ENCODE peak calls at places on chromosomes 13 and 19, in five cellular contexts. One of them, this sample, is unnamed.

GRCh38 chr13:90287521-90287920 is 1060.0 kb upstream of the MIR17HG start:
- DNase-seq in body of pancreas: no peak
- DNase-seq in heart left ventricle: no peak
- DNase-seq in Peyer's patch: no peak
- DNase-seq in BJ: no peak
- DNase-seq in this sample: no peak

GRCh38 chr19:12969292-12969988 is at the start of gene DAND5:
- DNase-seq in body of pancreas: peak
- DNase-seq in heart left ventricle: peak
- DNase-seq in Peyer's patch: no peak
- DNase-seq in BJ: no peak
- DNase-seq in this sample: no peak

GRCh38 chr19:3397266-3398022 is 31.1 kb downstream of the NFIC start:
- DNase-seq in body of pancreas: peak
- DNase-seq in heart left ventricle: no peak
- DNase-seq in Peyer's patch: no peak
- DNase-seq in BJ: no peak
- DNase-seq in this sample: no peak

GRCh38 chr13:20136781-20137703 is 23.8 kb downstream of the GJA3 start:
- DNase-seq in body of pancreas: peak
- DNase-seq in heart left ventricle: no peak
- DNase-seq in Peyer's patch: peak
- DNase-seq in BJ: no peak
- DNase-seq in this sample: peak

GRCh38 chr13:35891973-35892441 is 239.2 kb downstream of the DCLK1 start:
- DNase-seq in body of pancreas: no peak
- DNase-seq in heart left ventricle: no peak
- DNase-seq in Peyer's patch: no peak
- DNase-seq in BJ: no peak
- DNase-seq in this sample: peak

GRCh38 chr13:22173605-22174004 is 502.7 kb downstream of the FGF9 start:
- DNase-seq in body of pancreas: no peak
- DNase-seq in heart left ventricle: no peak
- DNase-seq in Peyer's patch: no peak
- DNase-seq in BJ: peak
- DNase-seq in this sample: peak

GRCh38 chr19:40640744-40641143 is 39.6 kb downstream of the LTBP4 start:
- DNase-seq in body of pancreas: no peak
- DNase-seq in heart left ventricle: no peak
- DNase-seq in Peyer's patch: no peak
- DNase-seq in BJ: no peak
- DNase-seq in this sample: peak

GRCh38 chr19:19594371-19594770 is 24.1 kb downstream of the PBX4 start:
- DNase-seq in body of pancreas: no peak
- DNase-seq in heart left ventricle: no peak
- DNase-seq in Peyer's patch: no peak
- DNase-seq in BJ: no peak
- DNase-seq in this sample: peak

DNA sequence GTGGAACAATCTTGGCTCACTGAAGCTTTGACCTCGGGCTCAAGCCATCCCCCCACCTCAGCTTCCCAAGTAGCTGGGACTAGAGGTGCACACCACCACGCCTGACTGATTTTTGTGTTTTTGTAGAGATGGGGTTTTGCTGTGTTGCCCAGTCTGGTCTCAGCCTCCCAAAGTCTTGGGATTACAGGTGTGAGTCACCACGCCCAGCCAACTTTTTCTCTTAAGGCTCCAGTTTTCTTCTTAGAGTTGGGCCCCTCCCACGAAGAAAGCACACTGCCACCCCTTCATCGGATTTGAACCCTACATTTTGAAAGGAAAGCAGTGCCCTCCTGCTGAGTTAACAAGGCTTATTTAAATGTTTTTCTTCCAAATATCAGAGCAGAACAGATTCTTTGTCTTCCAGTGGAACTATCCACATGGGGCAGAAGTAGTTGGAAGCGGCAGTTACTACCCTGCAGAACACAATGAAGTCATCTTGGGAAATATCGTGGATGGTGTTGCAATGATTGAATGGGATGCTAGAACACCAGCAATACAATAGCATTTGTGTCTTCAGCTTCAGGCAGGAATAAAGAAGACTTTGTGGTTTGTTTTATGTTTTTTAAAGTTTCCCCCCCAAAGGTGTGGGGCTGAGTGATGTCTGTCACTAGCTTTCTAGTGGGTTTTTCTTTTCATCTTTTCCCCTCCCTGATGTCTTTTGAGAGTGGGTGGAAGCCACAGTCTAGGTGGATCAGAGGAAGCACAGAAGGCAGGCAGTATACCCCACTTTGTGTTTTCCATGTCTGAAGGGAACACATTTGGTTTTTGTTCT is 8.9 kb downstream of the ACTN4 start:
- DNase-seq in body of pancreas: no peak
- DNase-seq in heart left ventricle: no peak
- DNase-seq in Peyer's patch: no peak
- DNase-seq in BJ: no peak
- DNase-seq in this sample: peak
- TF ChIP-seq CTCF in body of pancreas: no peak
- TF ChIP-seq CTCF in heart left ventricle: no peak
- TF ChIP-seq CTCF in Peyer's patch: no peak
- TF ChIP-seq CTCF in BJ: peak
- TF ChIP-seq CTCF in this sample: no peak

DNA sequence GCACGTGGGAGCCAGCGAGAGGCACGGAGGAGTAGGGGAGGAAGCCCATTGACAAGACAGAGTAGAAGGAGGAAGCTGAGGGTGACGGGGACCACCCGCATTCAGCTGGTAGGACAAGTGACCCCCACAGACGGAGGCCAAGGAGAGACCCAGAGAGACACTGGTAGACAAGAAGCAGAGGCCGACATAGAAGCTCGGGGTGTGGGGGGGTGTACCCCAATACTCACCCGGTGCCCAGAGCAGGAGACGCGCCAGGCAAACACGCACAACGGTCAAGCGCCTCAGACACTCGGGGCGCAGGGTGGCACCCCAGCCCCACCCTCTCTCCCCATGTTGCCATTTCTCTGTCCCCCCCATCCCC is 23.6 kb downstream of the SHANK1 start:
- DNase-seq in body of pancreas: no peak
- DNase-seq in heart left ventricle: no peak
- DNase-seq in Peyer's patch: no peak
- DNase-seq in BJ: no peak
- DNase-seq in this sample: no peak
- H3K4me3 ChIP-seq in body of pancreas: no peak
- H3K4me3 ChIP-seq in heart left ventricle: no peak
- H3K4me3 ChIP-seq in Peyer's patch: no peak
- H3K4me3 ChIP-seq in BJ: no peak
- H3K4me3 ChIP-seq in this sample: no peak

DNA sequence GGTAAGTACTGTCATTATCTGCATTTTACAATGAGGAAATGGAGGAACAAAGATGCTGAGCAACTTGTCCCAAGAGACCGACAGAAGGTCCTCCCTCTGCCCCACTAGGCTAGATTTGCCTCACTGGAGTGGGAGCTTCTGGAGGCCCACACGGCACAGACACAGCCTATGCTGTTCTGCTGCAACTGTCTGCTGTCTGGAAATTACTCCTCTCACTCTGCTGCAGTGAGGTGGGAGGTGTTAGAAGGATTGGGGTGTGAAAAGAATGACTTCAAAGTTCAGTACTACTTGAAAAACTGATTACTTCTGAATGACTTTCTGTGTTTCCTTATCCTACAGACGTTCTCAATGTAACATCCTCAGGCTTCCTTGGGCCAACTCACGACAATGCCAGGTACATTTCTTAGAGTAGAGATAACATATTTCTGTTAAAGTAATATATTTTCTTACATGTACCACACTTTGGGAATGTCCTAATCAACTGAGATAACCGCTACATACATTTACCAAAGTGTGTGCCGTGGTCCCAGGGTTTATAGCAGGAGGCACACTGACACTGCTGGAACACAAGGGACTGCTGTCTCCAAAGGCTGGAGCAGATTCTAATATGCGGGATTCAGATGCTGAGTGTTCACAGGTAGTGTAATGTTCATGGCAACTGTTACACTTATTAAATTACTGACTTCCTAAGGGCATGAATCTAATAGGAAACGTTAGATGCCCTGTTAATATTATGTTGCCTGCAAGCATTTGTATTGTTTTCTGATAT is 53.5 kb upstream of the WASF3 start:
- DNase-seq in body of pancreas: no peak
- DNase-seq in heart left ventricle: no peak
- DNase-seq in Peyer's patch: no peak
- DNase-seq in BJ: no peak
- DNase-seq in this sample: no peak
- TF ChIP-seq CTCF in body of pancreas: no peak
- TF ChIP-seq CTCF in heart left ventricle: no peak
- TF ChIP-seq CTCF in Peyer's patch: no peak
- TF ChIP-seq CTCF in BJ: no peak
- TF ChIP-seq CTCF in this sample: no peak

DNA sequence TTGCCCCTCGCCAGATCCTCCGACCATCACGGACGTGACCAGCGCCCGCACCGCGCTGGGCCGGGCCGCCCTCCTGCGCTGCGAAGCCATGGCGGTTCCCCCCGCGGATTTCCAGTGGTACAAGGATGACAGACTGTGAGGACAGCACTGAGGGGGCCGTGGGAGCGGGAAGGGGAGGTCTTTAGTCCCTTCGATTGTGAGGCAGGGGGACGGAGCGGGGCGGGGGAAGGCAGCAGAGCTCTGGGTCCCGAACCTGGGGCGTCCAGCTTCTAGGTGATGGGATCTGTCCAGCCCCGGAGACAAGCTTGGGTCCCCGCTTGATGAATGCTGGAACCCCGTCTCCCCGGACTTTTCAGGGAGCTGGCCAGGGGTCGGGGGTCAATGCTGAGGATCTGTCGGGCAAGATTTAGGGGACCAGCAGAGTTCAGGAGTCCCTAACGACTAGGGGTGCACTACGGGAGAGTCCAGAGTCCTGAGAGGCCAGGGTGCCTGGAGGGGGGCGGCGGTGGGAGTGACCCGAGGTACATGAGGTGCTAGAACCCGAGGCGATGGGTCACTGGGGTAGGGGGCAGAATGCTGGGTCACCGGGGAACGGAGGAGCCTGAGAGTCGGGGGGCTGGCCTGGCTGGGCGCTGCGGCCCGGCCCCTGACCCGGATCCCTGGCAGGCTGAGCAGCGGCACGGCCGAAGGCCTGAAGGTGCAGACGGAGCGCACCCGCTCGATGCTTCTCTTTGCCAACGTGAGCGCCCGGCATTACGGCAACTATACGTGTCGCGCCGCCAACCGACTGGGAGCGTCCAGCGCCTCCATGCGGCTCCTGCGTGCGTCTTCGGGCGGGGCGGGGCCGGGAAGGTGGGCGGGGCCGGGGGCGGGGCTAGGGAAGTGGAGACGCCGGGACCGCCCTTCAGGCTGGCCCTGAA is 14.6 kb downstream of the VSIG10L start:
- DNase-seq in body of pancreas: no peak
- DNase-seq in heart left ventricle: no peak
- DNase-seq in Peyer's patch: peak
- DNase-seq in BJ: no peak
- DNase-seq in this sample: peak
- H3K4me3 ChIP-seq in body of pancreas: no peak
- H3K4me3 ChIP-seq in heart left ventricle: no peak
- H3K4me3 ChIP-seq in Peyer's patch: peak
- H3K4me3 ChIP-seq in BJ: no peak
- H3K4me3 ChIP-seq in this sample: peak

GRCh38 chr13:51297556-51297955 is 41.9 kb upstream of the SERPINE3 start:
- DNase-seq in body of pancreas: no peak
- DNase-seq in heart left ventricle: no peak
- DNase-seq in Peyer's patch: no peak
- DNase-seq in BJ: no peak
- DNase-seq in this sample: no peak
- TF ChIP-seq CTCF in body of pancreas: no peak
- TF ChIP-seq CTCF in heart left ventricle: no peak
- TF ChIP-seq CTCF in Peyer's patch: no peak
- TF ChIP-seq CTCF in BJ: no peak
- TF ChIP-seq CTCF in this sample: peak

DNA sequence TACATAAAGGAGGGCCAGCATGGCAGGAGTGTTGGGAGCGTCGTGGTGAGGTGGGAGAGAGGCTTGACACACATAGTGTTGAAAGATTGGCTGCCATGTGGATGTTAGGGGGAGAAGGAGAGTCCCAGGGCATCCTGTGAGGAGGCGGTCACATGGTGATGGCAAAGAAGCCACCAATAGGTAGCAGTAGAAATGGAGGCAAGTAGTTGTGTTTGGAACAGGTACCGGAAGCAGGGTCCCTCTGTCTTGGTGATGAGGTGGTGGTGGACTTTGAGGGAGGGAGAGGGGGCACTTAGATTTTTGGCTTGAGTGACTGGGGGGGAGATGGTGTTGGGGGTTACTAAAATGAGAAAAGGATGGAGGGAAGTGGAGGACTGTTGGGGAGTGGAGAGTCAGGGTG is 193.2 kb upstream of the RNF113B start:
- DNase-seq in body of pancreas: no peak
- DNase-seq in heart left ventricle: no peak
- DNase-seq in Peyer's patch: no peak
- DNase-seq in BJ: no peak
- DNase-seq in this sample: no peak
- H3K4me3 ChIP-seq in body of pancreas: no peak
- H3K4me3 ChIP-seq in heart left ventricle: no peak
- H3K4me3 ChIP-seq in Peyer's patch: no peak
- H3K4me3 ChIP-seq in BJ: no peak
- H3K4me3 ChIP-seq in this sample: no peak

DNA sequence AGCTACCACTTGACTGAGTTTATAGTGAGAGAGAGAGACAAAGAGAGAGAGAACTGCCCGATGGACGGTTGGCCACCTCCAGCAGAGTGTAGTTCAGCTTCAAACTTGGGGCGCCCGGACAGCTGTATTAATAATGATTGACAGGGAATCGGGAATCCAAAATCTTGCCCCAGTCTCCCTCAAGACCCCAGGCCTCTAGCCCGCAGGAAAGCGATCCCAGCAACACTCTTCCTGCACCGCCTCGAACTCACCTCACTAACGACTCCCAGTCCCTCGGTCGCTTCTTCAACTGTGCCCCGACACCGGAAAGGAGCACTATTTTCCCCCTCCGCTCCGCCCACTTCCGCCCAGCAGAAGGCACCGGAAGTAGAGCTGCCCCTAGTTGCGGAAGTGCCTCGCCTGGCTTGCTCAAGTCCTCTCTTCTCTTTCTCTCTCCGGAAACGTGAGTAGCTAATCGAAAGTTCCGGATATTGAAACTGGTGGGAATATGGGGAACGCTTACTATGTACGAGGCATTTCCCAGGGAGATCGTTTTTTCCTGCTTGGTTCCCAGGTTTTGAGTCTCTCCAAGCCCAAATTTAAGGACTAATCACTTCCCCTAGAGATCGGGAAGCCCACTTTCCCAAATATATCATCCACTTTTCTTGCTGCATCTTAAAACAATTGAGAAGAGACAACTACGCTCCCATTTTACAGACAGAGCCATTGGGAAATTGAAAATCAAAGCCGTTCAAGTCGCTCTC is at the start of gene NOSIP:
- DNase-seq in body of pancreas: peak
- DNase-seq in heart left ventricle: peak
- DNase-seq in Peyer's patch: peak
- DNase-seq in BJ: peak
- DNase-seq in this sample: peak
- TF ChIP-seq CTCF in body of pancreas: peak
- TF ChIP-seq CTCF in heart left ventricle: no peak
- TF ChIP-seq CTCF in Peyer's patch: no peak
- TF ChIP-seq CTCF in BJ: no peak
- TF ChIP-seq CTCF in this sample: no peak

DNA sequence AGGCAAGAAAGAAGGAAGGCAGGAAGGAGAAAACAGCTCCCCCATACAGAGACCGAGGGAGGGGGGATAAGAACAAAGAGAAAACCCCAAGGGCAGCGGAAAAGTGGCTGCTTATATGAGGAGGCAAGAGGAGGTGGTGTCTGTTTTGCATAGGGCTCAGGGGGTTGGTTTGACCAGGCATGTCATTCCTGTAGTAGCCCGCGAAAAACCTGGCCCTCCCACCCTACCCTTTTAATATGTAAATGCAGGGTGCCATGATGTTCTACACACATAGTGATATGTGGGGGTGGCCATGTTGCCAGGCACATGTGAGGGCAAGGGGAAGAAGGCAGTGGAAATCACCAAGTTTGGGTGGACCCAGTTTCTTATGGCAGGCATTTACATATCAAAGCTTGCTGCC is 203.5 kb upstream of the UBL3 start:
- DNase-seq in body of pancreas: no peak
- DNase-seq in heart left ventricle: no peak
- DNase-seq in Peyer's patch: no peak
- DNase-seq in BJ: no peak
- DNase-seq in this sample: no peak
- H3K4me3 ChIP-seq in body of pancreas: no peak
- H3K4me3 ChIP-seq in heart left ventricle: no peak
- H3K4me3 ChIP-seq in Peyer's patch: no peak
- H3K4me3 ChIP-seq in BJ: no peak
- H3K4me3 ChIP-seq in this sample: no peak

This sample was measured in choroid plexus epithelial cell.